ENCODE peak calls at places on chromosomes 12 and 14, in nine cellular contexts. D is dorsolateral prefrontal cortex; P is fibroblast of mammary gland; O is effector memory CD8-positive, alpha-beta T cell; L is cardiac muscle cell; A is AG04450; K is NCI-H2171; H is GM23248; B is stimulated activated CD8-positive, alpha-beta memory T cell treated with anti-CD3 and anti-CD28 coated beads, Interleukin-4, amount 100 ng/mL, for 24 hours. T is an unnamed sample.
A peak's percentile ranks its signal among the peaks of the same experiment; 100 is the strongest.

GRCh38 chr12:93407283-93407962 is 29.7 kb downstream of the NUDT4 start:
- DNase-seq in L (no peak), B (no peak), D (no peak), K (no peak), H (no peak), O (no peak), P (no peak), A (no peak), T (no peak)

GRCh38 chr12:46491548-46491947 is 119.0 kb upstream of the SLC38A2 start:
- DNase-seq in D (no peak), B (no peak), H (no peak), P (no peak), L (peak; percentile 54), O (no peak), K (no peak), A (no peak), T (no peak)

GRCh38 chr12:18160901-18161300 is 70.9 kb upstream of the RERGL start:
- DNase-seq in D (no peak), L (no peak), P (no peak), K (no peak), A (no peak), O (no peak), B (no peak), H (no peak), T (no peak)

GRCh38 chr12:2722806-2723205 is 72.0 kb upstream of the FKBP4 start:
- DNase-seq in O (no peak), D (no peak), P (peak; percentile 5), B (no peak), A (no peak), H (peak; percentile 25), L (peak; percentile 39), K (no peak), T (no peak)

GRCh38 chr12:65881965-65882413 is 57.7 kb downstream of the HMGA2 start:
- DNase-seq in D (peak; percentile 55), K (no peak), B (no peak), O (no peak), H (peak; percentile 81), P (peak; percentile 70), A (no peak), L (peak; percentile 91), T (no peak)

GRCh38 chr12:63302269-63302940 is 151.4 kb upstream of the AVPR1A start:
- DNase-seq in H (no peak), A (no peak), P (no peak), L (no peak), D (no peak), B (no peak), O (no peak), K (no peak), T (no peak)

GRCh38 chr14:26163761-26164160 is 434.1 kb downstream of the NOVA1 start:
- DNase-seq in H (peak; percentile 67), P (peak; percentile 76), L (peak; percentile 66), O (no peak), A (no peak), K (no peak), B (no peak), D (no peak), T (peak; percentile 49)

GRCh38 chr12:83537428-83538053 is 850.8 kb downstream of the TMTC2 start:
- DNase-seq in D (no peak), K (no peak), P (no peak), L (peak; percentile 0), O (no peak), A (no peak), H (peak; percentile 9), B (no peak), T (no peak)

GRCh38 chr12:128920468-128920867 is 67.2 kb downstream of the GLT1D1 start:
- DNase-seq in K (no peak), A (no peak), L (peak; percentile 2), D (no peak), O (no peak), B (no peak), H (peak; percentile 58), P (peak; percentile 41), T (no peak)

GRCh38 chr12:47307680-47308399 is 228.1 kb upstream of the AMIGO2 start:
- DNase-seq in B (no peak), K (no peak), A (peak; percentile 23), L (peak; percentile 84), O (peak; percentile 40), D (no peak), P (peak; percentile 66), H (peak; percentile 70), T (no peak)

GRCh38 chr14:88515499-88516221 is 39.1 kb downstream of the PTPN21 start:
- DNase-seq in O (no peak), L (no peak), P (no peak), K (no peak), H (no peak), D (no peak), A (no peak), B (no peak), T (no peak)

GRCh38 chr12:122036153-122036552 is 14.5 kb downstream of the BCL7A start:
- DNase-seq in O (no peak), K (no peak), L (no peak), P (no peak), A (no peak), B (no peak), H (no peak), D (no peak), T (no peak)

GRCh38 chr14:39369029-39369428 is 63.2 kb downstream of the FBXO33 start:
- DNase-seq in B (no peak), K (no peak), L (no peak), H (no peak), P (no peak), D (no peak), O (no peak), A (no peak), T (no peak)

GRCh38 chr12:25759752-25760151 is 198.7 kb upstream of the RASSF8 start:
- DNase-seq in P (no peak), B (no peak), L (no peak), H (no peak), K (no peak), O (no peak), A (no peak), D (no peak), T (no peak)

GRCh38 chr12:114476159-114476558 is 70.2 kb upstream of the TBX5 start:
- DNase-seq in O (no peak), D (no peak), P (peak; percentile 62), A (peak; percentile 11), H (peak; percentile 81), L (peak; percentile 63), K (peak; percentile 15), B (no peak), T (no peak)

GRCh38 chr12:133058203-133059125 is 21.2 kb downstream of the ZNF84 start:
- DNase-seq in K (no peak), B (no peak), O (no peak), A (no peak), L (no peak), P (peak; percentile 17), D (no peak), H (peak; percentile 5), T (no peak)

GRCh38 chr14:94342334-94342934 is 19.3 kb upstream of the SERPINA6 start:
- DNase-seq in P (peak; percentile 100), A (peak; percentile 99), O (no peak), B (no peak), L (peak; percentile 100), H (peak; percentile 100), K (peak; percentile 57), D (peak; percentile 60), T (peak; percentile 100)

GRCh38 chr12:92110083-92110640 is 35.5 kb downstream of the BTG1 start:
- DNase-seq in A (no peak), K (no peak), L (no peak), H (no peak), O (no peak), B (no peak), P (no peak), D (no peak), T (no peak)

GRCh38 chr14:79044894-79045624 is 874.9 kb downstream of the NRXN3 start:
- DNase-seq in O (no peak), A (peak; percentile 15), L (peak; percentile 6), K (no peak), H (peak; percentile 87), D (no peak), P (peak; percentile 96), B (no peak), T (no peak)

GRCh38 chr14:87990687-87991086 is 2.3 kb downstream of the GALC start:
- DNase-seq in B (no peak), L (no peak), H (no peak), D (no peak), A (no peak), O (no peak), K (no peak), P (no peak), T (no peak)

GRCh38 chr14:106879241-106879640 is 1352.9 kb downstream of the TMEM121 start:
- DNase-seq in P (peak; percentile 11), B (peak; percentile 42), D (no peak), K (no peak), L (no peak), O (peak; percentile 27), A (no peak), H (peak; percentile 27), T (peak; percentile 50)

GRCh38 chr12:132471011-132471857 is 18.7 kb upstream of the FBRSL1 start:
- DNase-seq in B (no peak), P (no peak), D (no peak), K (no peak), O (no peak), H (no peak), A (no peak), L (no peak), T (no peak)

GRCh38 chr14:74954232-74954946 is 1.0 kb downstream of the PGF start:
- DNase-seq in A (no peak), D (no peak), P (no peak), L (peak; percentile 16), K (peak; percentile 62), B (no peak), H (no peak), O (no peak), T (peak; percentile 81)

GRCh38 chr12:30013051-30013450 is 229.3 kb upstream of the TMTC1 start:
- DNase-seq in A (no peak), L (no peak), P (no peak), K (peak; percentile 8), B (no peak), O (no peak), D (no peak), H (no peak), T (no peak)

GRCh38 chr12:122422769-122423257 is 344 bp upstream of the CLIP1 start:
- DNase-seq in A (no peak), H (peak; percentile 85), P (peak; percentile 71), L (peak; percentile 47), D (no peak), O (no peak), B (peak; percentile 30), K (peak; percentile 67), T (peak; percentile 12)

GRCh38 chr14:24369463-24369862 is 1.5 kb downstream of the NFATC4 start:
- DNase-seq in P (no peak), L (no peak), O (no peak), K (no peak), B (no peak), A (no peak), H (no peak), D (no peak), T (no peak)

GRCh38 chr12:123931686-123932321 is 40.8 kb downstream of the CCDC92 start:
- DNase-seq in B (no peak), L (no peak), A (no peak), P (no peak), O (no peak), K (no peak), H (no peak), D (no peak), T (no peak)

GRCh38 chr14:77141592-77142288 is at the start of gene ZDHHC22:
- DNase-seq in O (no peak), D (peak; percentile 77), B (no peak), H (no peak), A (no peak), P (no peak), K (peak; percentile 46), L (peak; percentile 28), T (peak; percentile 94)

GRCh38 chr12:49332891-49333371 is 4.1 kb downstream of the C1QL4 start:
- DNase-seq in H (no peak), D (no peak), L (no peak), K (no peak), A (no peak), B (no peak), P (no peak), O (no peak), T (no peak)

GRCh38 chr14:57751400-57751799 is 114.5 kb downstream of the SLC35F4 start:
- DNase-seq in A (no peak), L (no peak), D (no peak), B (no peak), H (no peak), K (no peak), P (no peak), O (no peak), T (no peak)

GRCh38 chr14:61646366-61647101 is 48.8 kb upstream of the HIF1A start:
- DNase-seq in K (no peak), D (no peak), P (peak; percentile 56), L (peak; percentile 44), O (no peak), A (no peak), B (no peak), H (peak; percentile 56), T (no peak)

T was measured in NCI-H1694 treated with DMSO at 0.1 percent for 48 hours.